ENCODE peak calls at places on chromosome 7, in four cellular contexts. B is T1000, W is GDM1, I is lower lobe of right lung. Q is an unnamed sample.

GRCh38 chr7:584122-584465 is 64.4 kb upstream of the PDGFA start:
- DNase-seq in I (peak), W (peak), B (no peak), Q (no peak)

GRCh38 chr7:137882261-137882668 is 35.5 kb upstream of the DGKI start:
- DNase-seq in B (peak), W (no peak), I (no peak), Q (peak)

GRCh38 chr7:26360606-26361005 is 68.9 kb downstream of the SNX10 start:
- DNase-seq in W (no peak), I (no peak), B (no peak), Q (no peak)

GRCh38 chr7:152074673-152075072 is 49.2 kb downstream of the GALNT11 start:
- DNase-seq in I (no peak), W (no peak), B (no peak), Q (no peak)

GRCh38 chr7:157854066-157854891 is 517.5 kb downstream of the DNAJB6 start:
- DNase-seq in I (peak), W (peak), B (no peak), Q (no peak)

GRCh38 chr7:14233898-14234174 is 244.4 kb upstream of the ETV1 start:
- DNase-seq in I (no peak), B (no peak), W (no peak), Q (no peak)

GRCh38 chr7:142885311-142886230 is at the start of gene TRPV6:
- DNase-seq in I (peak), B (no peak), W (no peak), Q (no peak)

GRCh38 chr7:143988986-143989745 is 11.0 kb upstream of the OR6B1 start:
- DNase-seq in I (no peak), W (no peak), B (no peak), Q (no peak)

GRCh38 chr7:73822319-73823173 is 8.2 kb upstream of the CLDN4 start:
- DNase-seq in I (no peak), W (no peak), B (peak), Q (peak)

GRCh38 chr7:108066486-108066885 is 63.5 kb upstream of the LAMB1 start:
- DNase-seq in W (no peak), B (no peak), I (no peak), Q (no peak)

GRCh38 chr7:149869867-149870266 is 3.9 kb upstream of the ATP6V0E2 start:
- DNase-seq in W (peak), I (no peak), B (no peak), Q (no peak)

GRCh38 chr7:156932006-156932405 is 17.5 kb upstream of the NOM1 start:
- DNase-seq in B (no peak), I (no peak), W (no peak), Q (no peak)

GRCh38 chr7:149885191-149886017 is 11.6 kb downstream of the ATP6V0E2 start:
- DNase-seq in W (no peak), I (no peak), B (no peak), Q (no peak)

GRCh38 chr7:112204776-112205347 is 1.3 kb downstream of the DOCK4 start:
- DNase-seq in W (peak), I (no peak), B (no peak), Q (no peak)

GRCh38 chr7:1040790-1041189 is 3.6 kb upstream of the GPR146 start:
- DNase-seq in W (no peak), B (no peak), I (no peak), Q (no peak)

GRCh38 chr7:11636274-11636673 is 195.7 kb downstream of the THSD7A start:
- DNase-seq in W (no peak), B (no peak), I (no peak), Q (no peak)

GRCh38 chr7:34425194-34425593 is 232.8 kb upstream of the NPSR1 start:
- DNase-seq in I (no peak), W (no peak), B (no peak), Q (no peak)

GRCh38 chr7:47193003-47193402 is 388.9 kb downstream of the TNS3 start:
- DNase-seq in B (no peak), W (no peak), I (no peak), Q (no peak)

GRCh38 chr7:127250312-127251047 is 2.3 kb downstream of the GRM8 start:
- DNase-seq in W (no peak), B (no peak), I (no peak), Q (no peak)

GRCh38 chr7:95594185-95594584 is 2.1 kb downstream of the PDK4 start:
- DNase-seq in W (no peak), I (no peak), B (no peak), Q (no peak)

GRCh38 chr7:151808296-151809155 is 68.4 kb downstream of the PRKAG2 start:
- DNase-seq in I (peak), W (no peak), B (peak), Q (peak)

GRCh38 chr7:144069511-144069910 is at the start of gene OR2A25:
- DNase-seq in W (no peak), I (no peak), B (no peak), Q (no peak)

GRCh38 chr7:67470256-67470751 is 473.7 kb downstream of the TYW1 start:
- DNase-seq in I (no peak), B (no peak), W (no peak), Q (no peak)

GRCh38 chr7:100568936-100569844 is 4.5 kb downstream of the SAP25 start:
- DNase-seq in I (peak), B (no peak), W (no peak), Q (no peak)

GRCh38 chr7:22193361-22194016 is 163.5 kb downstream of the RAPGEF5 start:
- DNase-seq in B (no peak), I (no peak), W (no peak), Q (no peak)

GRCh38 chr7:76054129-76055120 is 6.5 kb downstream of the MDH2 start:
- DNase-seq in W (no peak), B (peak), I (no peak), Q (no peak)

GRCh38 chr7:135150072-135150782 is 2.4 kb downstream of the TMEM140 start:
- DNase-seq in B (no peak), I (no peak), W (no peak), Q (no peak)

GRCh38 chr7:56091591-56091990 is 1.2 kb downstream of the PHKG1 start:
- DNase-seq in B (no peak), W (no peak), I (no peak), Q (no peak)

GRCh38 chr7:97107192-97107800 is 10.2 kb upstream of the SDHAF3 start:
- DNase-seq in W (no peak), I (no peak), B (no peak), Q (no peak)

GRCh38 chr7:140403878-140404564 is at the start of gene RAB19:
- DNase-seq in W (no peak), B (no peak), I (peak), Q (no peak)

GRCh38 chr7:156019308-156019707 is 207.0 kb upstream of the SHH start:
- DNase-seq in W (no peak), I (no peak), B (no peak), Q (no peak)

Q was measured in retinal pigment epithelial cell.